ENCODE peak calls at places on chromosomes 13 and 19, in seven cellular contexts. P is Peyer's patch; N is type B pancreatic cell; C is dermis blood vessel endothelial cell; B is thoracic aorta; W is glutamatergic neuron; K is activated T-helper 1 cell treated with anti-CD3 and anti-CD28 coated beads, Interleukin-12 subunit alpha, Interleukin-12 subunit beta, Interleukin-2, Interleukin-4 antibody, amounts not matched to agents 30 ng/mL and 10 ng/mL and 1 ng/mL, durations not matched to agents 14 hours and 24 hours and 36 hours. T is an unnamed sample.

GRCh38 chr19:57914517-57914916 is 1.9 kb downstream of the ZNF417 start:
- DNase-seq in W (no peak), C (no peak), P (no peak), K (no peak), B (no peak), N (no peak), T (no peak)

GRCh38 chr19:49588370-49589122 is 2.4 kb upstream of the PRR12 start:
- DNase-seq in N (no peak), C (no peak), P (no peak), W (no peak), K (no peak), B (no peak), T (no peak)

GRCh38 chr19:33000510-33000909 is 28.5 kb downstream of the FAAP24 start:
- DNase-seq in B (no peak), C (no peak), N (no peak), P (no peak), K (peak), W (no peak), T (no peak)

GRCh38 chr19:17479325-17479791 is 9.0 kb downstream of the SLC27A1 start:
- DNase-seq in N (no peak), K (no peak), W (no peak), C (no peak), B (no peak), P (no peak), T (no peak)

GRCh38 chr19:6671960-6672359 is 2.0 kb upstream of the TNFSF14 start:
- DNase-seq in W (no peak), K (no peak), N (no peak), P (no peak), C (no peak), B (no peak), T (no peak)

GRCh38 chr13:81487151-81487550 is 1146.2 kb upstream of the SPRY2 start:
- DNase-seq in N (no peak), K (no peak), B (no peak), W (peak), P (no peak), C (no peak), T (no peak)

GRCh38 chr13:36548129-36548528 is 115.8 kb downstream of the CCNA1 start:
- DNase-seq in B (no peak), K (no peak), W (no peak), C (no peak), N (no peak), P (no peak), T (no peak)

GRCh38 chr13:101917475-101917810 is 465.0 kb downstream of the ITGBL1 start:
- DNase-seq in W (peak), P (no peak), B (no peak), C (no peak), N (no peak), K (no peak), T (no peak)

GRCh38 chr13:99314640-99315176 is 7.5 kb upstream of the GPR183 start:
- DNase-seq in W (no peak), B (no peak), P (peak), N (no peak), C (peak), K (peak), T (no peak)

GRCh38 chr19:13051581-13052165 is 51.0 kb downstream of the LYL1 start:
- DNase-seq in C (no peak), P (peak), K (no peak), B (no peak), N (peak), W (peak), T (no peak)

GRCh38 chr13:33235078-33235477 is 50.5 kb downstream of the STARD13 start:
- DNase-seq in K (no peak), N (no peak), B (no peak), C (peak), P (no peak), W (no peak), T (no peak)

GRCh38 chr19:6692027-6692426 is 22.1 kb upstream of the TNFSF14 start:
- DNase-seq in P (no peak), N (no peak), C (no peak), W (no peak), B (no peak), K (no peak), T (no peak)

GRCh38 chr19:35563207-35563829 is at the start of gene ATP4A:
- DNase-seq in P (no peak), N (no peak), C (no peak), K (no peak), B (no peak), W (no peak), T (no peak)

GRCh38 chr19:42081584-42082258 is 5.8 kb downstream of the ZNF574 start:
- DNase-seq in B (no peak), C (peak), N (no peak), K (no peak), W (no peak), P (no peak), T (no peak)

GRCh38 chr19:7478843-7479227 is 10.0 kb downstream of the PEX11G start:
- DNase-seq in P (no peak), B (no peak), W (no peak), C (no peak), N (no peak), K (no peak), T (no peak)

GRCh38 chr13:109642358-109642757 is 144.0 kb downstream of the IRS2 start:
- DNase-seq in K (no peak), B (no peak), N (no peak), W (no peak), C (no peak), P (no peak), T (no peak)

GRCh38 chr19:18847516-18848463 is 16.0 kb downstream of the UPF1 start:
- DNase-seq in N (no peak), W (no peak), P (no peak), B (no peak), K (no peak), C (peak), T (no peak)

GRCh38 chr19:38812841-38813320 is at the start of gene LGALS4:
- DNase-seq in K (no peak), W (no peak), C (no peak), N (no peak), B (no peak), P (peak), T (no peak)

GRCh38 chr19:13162749-13163608 is 12.8 kb downstream of the IER2 start:
- DNase-seq in W (peak), B (peak), P (peak), C (peak), K (peak), N (peak), T (peak)

GRCh38 chr13:111634410-111634809 is 314.0 kb downstream of the TEX29 start:
- DNase-seq in W (no peak), N (no peak), K (no peak), P (no peak), B (no peak), C (no peak), T (no peak)

GRCh38 chr19:16293133-16294085 is 31.2 kb upstream of the KLF2 start:
- DNase-seq in N (no peak), P (peak), B (peak), K (no peak), W (no peak), C (peak), T (peak)